ENCODE peak calls at places on chromosomes 13 and 19, in eight cellular contexts. I is fibroblast of villous mesenchyme; K is naive thymus-derived CD8-positive, alpha-beta T cell; M is NCI-H774; E is neuronal stem cell; B is fibroblast of the conjunctiva; Y is NCI-H460; V is activated CD4-positive, alpha-beta T cell treated with anti-CD3 and anti-CD28 coated beads for 24 hours. Z is an unnamed sample.

GRCh38 chr19:19026299-19026971 is 6.9 kb downstream of the SUGP2 start:
- DNase-seq in I (peak), K (no peak), M (no peak), E (no peak), B (no peak), Y (no peak), V (no peak), Z (no peak)

GRCh38 chr13:87792878-87793277 is 121.7 kb downstream of the SLITRK5 start:
- DNase-seq in I (no peak), K (no peak), M (no peak), E (no peak), B (no peak), Y (no peak), V (no peak), Z (no peak)

GRCh38 chr13:23609414-23610186 is 39.4 kb downstream of the TNFRSF19 start:
- DNase-seq in I (peak), K (no peak), M (no peak), E (no peak), B (peak), Y (no peak), V (no peak), Z (no peak)

GRCh38 chr13:110507678-110508381 is 53.7 kb downstream of the RAB20 start:
- DNase-seq in I (no peak), K (no peak), M (peak), E (no peak), B (no peak), Y (no peak), V (no peak), Z (no peak)

GRCh38 chr13:71522976-71523517 is 344.0 kb downstream of the DACH1 start:
- DNase-seq in I (no peak), K (no peak), M (no peak), E (no peak), B (no peak), Y (no peak), V (no peak), Z (no peak)

GRCh38 chr13:20547479-20547908 is 19.5 kb upstream of the IFT88 start:
- DNase-seq in I (no peak), K (no peak), M (no peak), E (no peak), B (no peak), Y (no peak), V (no peak), Z (no peak)

GRCh38 chr19:31066385-31066784 is 282.9 kb downstream of the TSHZ3 start:
- DNase-seq in I (peak), K (no peak), M (no peak), E (no peak), B (peak), Y (no peak), V (no peak), Z (no peak)

GRCh38 chr13:107079423-107080099 is 511.6 kb upstream of the ARGLU1 start:
- DNase-seq in I (no peak), K (no peak), M (no peak), E (no peak), B (no peak), Y (no peak), V (no peak), Z (no peak)

GRCh38 chr19:41533691-41534090 is 42.3 kb upstream of the CEACAM21 start:
- DNase-seq in I (no peak), K (no peak), M (no peak), E (no peak), B (no peak), Y (no peak), V (no peak), Z (no peak)

GRCh38 chr19:13765395-13766094 is 1.2 kb downstream of the MRI1 start:
- DNase-seq in I (no peak), K (no peak), M (no peak), E (no peak), B (no peak), Y (no peak), V (no peak), Z (no peak)

GRCh38 chr13:95360052-95360451 is 58.8 kb upstream of the ABCC4 start:
- DNase-seq in I (no peak), K (no peak), M (no peak), E (no peak), B (no peak), Y (no peak), V (no peak), Z (no peak)

GRCh38 chr13:95559100-95559499 is 6.6 kb downstream of the CLDN10 start:
- DNase-seq in I (no peak), K (no peak), M (peak), E (no peak), B (no peak), Y (no peak), V (no peak), Z (no peak)

GRCh38 chr13:107203146-107203847 is 635.4 kb upstream of the ARGLU1 start:
- DNase-seq in I (no peak), K (no peak), M (no peak), E (peak), B (no peak), Y (peak), V (no peak), Z (peak)

GRCh38 chr19:2219726-2220125 is 16.4 kb downstream of the PLEKHJ1 start:
- DNase-seq in I (no peak), K (no peak), M (no peak), E (no peak), B (no peak), Y (no peak), V (no peak), Z (no peak)

GRCh38 chr13:110419391-110419791 is 112.3 kb downstream of the COL4A2 start:
- DNase-seq in I (no peak), K (no peak), M (no peak), E (no peak), B (no peak), Y (no peak), V (no peak), Z (no peak)

GRCh38 chr19:17340302-17340870 is 3.0 kb downstream of the GTPBP3 start:
- DNase-seq in I (no peak), K (no peak), M (no peak), E (no peak), B (no peak), Y (no peak), V (no peak), Z (no peak)

GRCh38 chr13:47798194-47798593 is 202.9 kb downstream of the SUCLA2 start:
- DNase-seq in I (no peak), K (no peak), M (no peak), E (no peak), B (no peak), Y (no peak), V (no peak), Z (no peak)

GRCh38 chr19:31135841-31136240 is 213.4 kb downstream of the TSHZ3 start:
- DNase-seq in I (peak), K (no peak), M (no peak), E (no peak), B (no peak), Y (no peak), V (no peak), Z (no peak)

GRCh38 chr13:113759525-113760137 is 605 bp downstream of the TMEM255B start:
- DNase-seq in I (peak), K (no peak), M (peak), E (peak), B (no peak), Y (no peak), V (no peak), Z (no peak)

GRCh38 chr19:49468746-49469447 is 5.1 kb upstream of the FLT3LG start:
- DNase-seq in I (peak), K (peak), M (no peak), E (no peak), B (peak), Y (peak), V (no peak), Z (no peak)

GRCh38 chr13:114068723-114069322 is 63.6 kb downstream of the RASA3 start:
- DNase-seq in I (peak), K (no peak), M (no peak), E (no peak), B (peak), Y (peak), V (no peak), Z (no peak)

GRCh38 chr13:47126432-47126831 is 229.6 kb upstream of the HTR2A start:
- DNase-seq in I (peak), K (no peak), M (no peak), E (no peak), B (no peak), Y (no peak), V (no peak), Z (no peak)

GRCh38 chr19:42287017-42287825 is 14.7 kb upstream of the PRR19 start:
- DNase-seq in I (no peak), K (no peak), M (no peak), E (no peak), B (no peak), Y (no peak), V (no peak), Z (no peak)

GRCh38 chr13:73058741-73059459 is at the start of gene KLF5:
- DNase-seq in I (peak), K (peak), M (peak), E (peak), B (peak), Y (peak), V (peak), Z (peak)

GRCh38 chr13:93559718-93560117 is 333.1 kb downstream of the GPC6 start:
- DNase-seq in I (peak), K (no peak), M (no peak), E (no peak), B (peak), Y (no peak), V (no peak), Z (no peak)

GRCh38 chr19:33905937-33906577 is 109.4 kb downstream of the KCTD15 start:
- DNase-seq in I (no peak), K (no peak), M (no peak), E (peak), B (no peak), Y (no peak), V (no peak), Z (no peak)

GRCh38 chr19:2590630-2591399 is 111.7 kb downstream of the GNG7 start:
- DNase-seq in I (no peak), K (no peak), M (no peak), E (no peak), B (no peak), Y (no peak), V (no peak), Z (no peak)

GRCh38 chr19:40621283-40621682 is 20.1 kb downstream of the LTBP4 start:
- DNase-seq in I (no peak), K (no peak), M (no peak), E (no peak), B (no peak), Y (no peak), V (no peak), Z (no peak)

GRCh38 chr13:39516140-39516539 is 86.9 kb downstream of the LHFPL6 start:
- DNase-seq in I (no peak), K (no peak), M (no peak), E (no peak), B (no peak), Y (peak), V (no peak), Z (no peak)

GRCh38 chr19:39692822-39693221 is 11.5 kb upstream of the LGALS14 start:
- DNase-seq in I (no peak), K (no peak), M (no peak), E (no peak), B (no peak), Y (no peak), V (no peak), Z (no peak)

GRCh38 chr13:86684402-86684801 is 885.2 kb upstream of the SLITRK6 start:
- DNase-seq in I (no peak), K (no peak), M (peak), E (no peak), B (no peak), Y (no peak), V (no peak), Z (no peak)

GRCh38 chr13:52969373-52969772 is 59.2 kb upstream of the OLFM4 start:
- DNase-seq in I (no peak), K (no peak), M (no peak), E (no peak), B (no peak), Y (no peak), V (no peak), Z (no peak)

GRCh38 chr13:74015137-74015536 is 119.1 kb downstream of the KLF12 start:
- DNase-seq in I (no peak), K (no peak), M (no peak), E (no peak), B (no peak), Y (no peak), V (no peak), Z (no peak)

GRCh38 chr19:1862424-1863307 is 713 bp downstream of the KLF16 start:
- DNase-seq in I (no peak), K (peak), M (peak), E (no peak), B (no peak), Y (no peak), V (no peak), Z (no peak)

GRCh38 chr13:46181799-46182490 is at the start of gene LCP1:
- DNase-seq in I (no peak), K (peak), M (peak), E (no peak), B (no peak), Y (no peak), V (peak), Z (no peak)

GRCh38 chr13:40024962-40025714 is 369.7 kb downstream of the COG6 start:
- DNase-seq in I (no peak), K (no peak), M (no peak), E (no peak), B (no peak), Y (no peak), V (no peak), Z (no peak)